ENCODE peak calls at places on chromosomes 12 and 14, in five cellular contexts. N, Z, M, B and L are unnamed samples.

GRCh38 chr14:69819607-69820006 is 22.6 kb upstream of the SLC10A1 start:
- DNase-seq in N (no peak), Z (no peak), M (no peak), B (no peak), L (no peak)

GRCh38 chr14:70971588-70971987 is 64.3 kb downstream of the PCNX1 start:
- DNase-seq in N (no peak), Z (no peak), M (no peak), B (no peak), L (no peak)

GRCh38 chr12:113208041-113208934 is 13.0 kb upstream of the TPCN1 start:
- DNase-seq in N (peak), Z (peak), M (peak), B (no peak), L (no peak)

GRCh38 chr12:14907953-14908352 is 22.3 kb upstream of the MGP start:
- DNase-seq in N (no peak), Z (no peak), M (no peak), B (no peak), L (no peak)

GRCh38 chr12:54306925-54307731 is 6.3 kb upstream of the NFE2 start:
- DNase-seq in N (peak), Z (no peak), M (peak), B (no peak), L (peak)

GRCh38 chr14:73003688-73004087 is 23.2 kb downstream of the ZFYVE1 start:
- DNase-seq in N (no peak), Z (no peak), M (no peak), B (no peak), L (no peak)

GRCh38 chr12:571795-572531 is 91.3 kb downstream of the NINJ2 start:
- DNase-seq in N (peak), Z (no peak), M (no peak), B (peak), L (no peak)

GRCh38 chr12:120994059-120994458 is 15.7 kb downstream of the HNF1A start:
- DNase-seq in N (no peak), Z (no peak), M (no peak), B (no peak), L (no peak)

GRCh38 chr14:49545716-49546115 is 40.5 kb downstream of the RPS29 start:
- DNase-seq in N (no peak), Z (no peak), M (no peak), B (no peak), L (no peak)

GRCh38 chr12:110015132-110015531 is 15.9 kb downstream of the ANKRD13A start:
- DNase-seq in N (no peak), Z (no peak), M (no peak), B (peak), L (no peak)

GRCh38 chr12:26787125-26787495 is 45.9 kb downstream of the ITPR2 start:
- DNase-seq in N (no peak), Z (no peak), M (no peak), B (peak), L (no peak)

GRCh38 chr14:58637391-58638230 is at the start of gene DACT1:
- DNase-seq in N (peak), Z (peak), M (no peak), B (peak), L (peak)

GRCh38 chr12:52236386-52237050 is 3.5 kb downstream of the KRT7 start:
- DNase-seq in N (no peak), Z (no peak), M (no peak), B (no peak), L (no peak)

GRCh38 chr12:58395056-58395455 is 453.7 kb downstream of the ATP23 start:
- DNase-seq in N (no peak), Z (no peak), M (no peak), B (no peak), L (no peak)